ENCODE peak calls at places on chromosomes 12 and 14, in four cellular contexts. One of them, this sample, is unnamed.

GRCh38 chr12:98084950-98085349 is 430.4 kb upstream of the TMPO start:
- DNase-seq in PC-9: no peak
- DNase-seq in A549: no peak
- DNase-seq in PC-3: no peak
- DNase-seq in this sample: no peak

GRCh38 chr12:124296916-124297351 is 2.0 kb downstream of the RFLNA start:
- DNase-seq in PC-9: no peak
- DNase-seq in A549: no peak
- DNase-seq in PC-3: no peak
- DNase-seq in this sample: no peak

GRCh38 chr14:99686557-99687283 is 2.6 kb downstream of the CYP46A1 start:
- DNase-seq in PC-9: no peak
- DNase-seq in A549: no peak
- DNase-seq in PC-3: no peak
- DNase-seq in this sample: no peak

GRCh38 chr12:47817272-47818006 is 2.3 kb downstream of the HDAC7 start:
- DNase-seq in PC-9: no peak
- DNase-seq in A549: peak; percentile 23
- DNase-seq in PC-3: no peak
- DNase-seq in this sample: no peak

GRCh38 chr12:3553681-3554546 is 62.9 kb downstream of the PRMT8 start:
- DNase-seq in PC-9: no peak
- DNase-seq in A549: no peak
- DNase-seq in PC-3: no peak
- DNase-seq in this sample: no peak

GRCh38 chr12:2236501-2237294 is 183.9 kb downstream of the CACNA1C start:
- DNase-seq in PC-9: no peak
- DNase-seq in A549: no peak
- DNase-seq in PC-3: no peak
- DNase-seq in this sample: no peak

GRCh38 chr12:100267603-100268281 is 765 bp downstream of the SCYL2 start:
- DNase-seq in PC-9: no peak
- DNase-seq in A549: no peak
- DNase-seq in PC-3: peak; percentile 30
- DNase-seq in this sample: no peak

GRCh38 chr12:65948320-65949008 is 124.2 kb downstream of the HMGA2 start:
- DNase-seq in PC-9: peak; percentile 81
- DNase-seq in A549: peak; percentile 18
- DNase-seq in PC-3: peak; percentile 98
- DNase-seq in this sample: peak; percentile 65

GRCh38 chr12:89770391-89770790 is 61.8 kb upstream of the ATP2B1 start:
- DNase-seq in PC-9: no peak
- DNase-seq in A549: no peak
- DNase-seq in PC-3: peak; percentile 18
- DNase-seq in this sample: no peak

GRCh38 chr12:122891661-122892525 is 4.0 kb downstream of the VPS37B start:
- DNase-seq in PC-9: no peak
- DNase-seq in A549: no peak
- DNase-seq in PC-3: peak; percentile 88
- DNase-seq in this sample: no peak

GRCh38 chr12:132560831-132561783 is 49.3 kb downstream of the LRCOL1 start:
- DNase-seq in PC-9: peak; percentile 79
- DNase-seq in A549: peak; percentile 89
- DNase-seq in PC-3: peak; percentile 80
- DNase-seq in this sample: no peak

GRCh38 chr14:100019156-100019882 is 45.9 kb upstream of the EVL start:
- DNase-seq in PC-9: no peak
- DNase-seq in A549: peak; percentile 29
- DNase-seq in PC-3: no peak
- DNase-seq in this sample: no peak

GRCh38 chr12:24191117-24191516 is 241.6 kb upstream of the SOX5 start:
- DNase-seq in PC-9: no peak
- DNase-seq in A549: no peak
- DNase-seq in PC-3: no peak
- DNase-seq in this sample: no peak

GRCh38 chr12:6871052-6871957 is 1.8 kb downstream of the SPSB2 start:
- DNase-seq in PC-9: peak; percentile 82
- DNase-seq in A549: peak; percentile 76
- DNase-seq in PC-3: peak; percentile 69
- DNase-seq in this sample: no peak

GRCh38 chr12:72602616-72603015 is 330.4 kb downstream of the TRHDE start:
- DNase-seq in PC-9: no peak
- DNase-seq in A549: no peak
- DNase-seq in PC-3: no peak
- DNase-seq in this sample: no peak

GRCh38 chr12:49636979-49637378 is 13.6 kb downstream of the PRPF40B start:
- DNase-seq in PC-9: peak; percentile 33
- DNase-seq in A549: peak; percentile 81
- DNase-seq in PC-3: peak; percentile 65
- DNase-seq in this sample: no peak

GRCh38 chr14:46034305-46034704 is 617.3 kb downstream of the RPL10L start:
- DNase-seq in PC-9: no peak
- DNase-seq in A549: no peak
- DNase-seq in PC-3: no peak
- DNase-seq in this sample: no peak

GRCh38 chr12:99960312-99960711 is 24.4 kb downstream of the ANKS1B start:
- DNase-seq in PC-9: no peak
- DNase-seq in A549: no peak
- DNase-seq in PC-3: peak; percentile 46
- DNase-seq in this sample: no peak

GRCh38 chr12:74780458-74781241 is 243.0 kb downstream of the ATXN7L3B start:
- DNase-seq in PC-9: no peak
- DNase-seq in A549: no peak
- DNase-seq in PC-3: peak; percentile 38
- DNase-seq in this sample: no peak

GRCh38 chr14:62696261-62696968 is 348.8 kb downstream of the KCNH5 start:
- DNase-seq in PC-9: no peak
- DNase-seq in A549: no peak
- DNase-seq in PC-3: no peak
- DNase-seq in this sample: no peak

GRCh38 chr12:14954269-14954668 is 7.1 kb downstream of the ARHGDIB start:
- DNase-seq in PC-9: peak; percentile 40
- DNase-seq in A549: no peak
- DNase-seq in PC-3: no peak
- DNase-seq in this sample: no peak
- H3K4me1 ChIP-seq in PC-9: peaks cover 73% of the 10 kb centered on the region
- H3K4me1 ChIP-seq in A549: peaks cover 22% of the 10 kb centered on the region
- H3K4me1 ChIP-seq in PC-3: peaks cover 34% of the 10 kb centered on the region
- H3K4me1 ChIP-seq in this sample: no peaks in the 10 kb centered on the region

GRCh38 chr12:53667080-53667479 is 8.8 kb downstream of the ATP5MC2 start:
- DNase-seq in PC-9: no peak
- DNase-seq in A549: no peak
- DNase-seq in PC-3: no peak
- DNase-seq in this sample: no peak
- H3K4me1 ChIP-seq in PC-9: no peaks in the 10 kb centered on the region
- H3K4me1 ChIP-seq in A549: peaks cover 4% of the 10 kb centered on the region
- H3K4me1 ChIP-seq in PC-3: no peaks in the 10 kb centered on the region
- H3K4me1 ChIP-seq in this sample: no peaks in the 10 kb centered on the region

GRCh38 chr12:87231818-87232217 is 797.4 kb downstream of the C12orf50 start:
- DNase-seq in PC-9: no peak
- DNase-seq in A549: no peak
- DNase-seq in PC-3: no peak
- DNase-seq in this sample: no peak

DNA sequence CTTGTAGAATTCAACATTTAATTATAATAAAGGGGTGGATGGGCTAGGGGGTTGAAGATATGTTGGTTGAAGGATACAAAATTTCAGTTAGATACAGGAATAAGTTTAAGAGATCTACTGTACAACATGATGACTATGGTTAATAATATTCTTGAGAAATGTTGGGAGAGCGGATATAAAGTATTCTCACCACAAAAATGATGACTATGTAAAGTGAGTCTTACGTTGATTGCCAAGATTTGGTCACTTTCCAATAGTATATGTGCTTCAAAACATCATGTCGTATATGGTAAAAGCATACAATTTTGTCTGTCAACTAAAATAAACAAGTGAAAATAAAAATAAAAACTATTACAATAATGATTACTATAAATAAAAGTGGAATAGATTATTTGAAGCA is 802.0 kb downstream of the C12orf50 start:
- DNase-seq in PC-9: no peak
- DNase-seq in A549: no peak
- DNase-seq in PC-3: no peak
- DNase-seq in this sample: no peak
- H3K4me1 ChIP-seq in PC-9: no peaks in the 10 kb centered on the region
- H3K4me1 ChIP-seq in A549: no peaks in the 10 kb centered on the region
- H3K4me1 ChIP-seq in PC-3: no peaks in the 10 kb centered on the region
- H3K4me1 ChIP-seq in this sample: no peaks in the 10 kb centered on the region

GRCh38 chr14:68817513-68818212 is 24.8 kb upstream of the ZFP36L1 start:
- DNase-seq in PC-9: no peak
- DNase-seq in A549: no peak
- DNase-seq in PC-3: no peak
- DNase-seq in this sample: no peak
- H3K4me1 ChIP-seq in PC-9: peaks cover 50% of the 10 kb centered on the region
- H3K4me1 ChIP-seq in A549: peaks cover 47% of the 10 kb centered on the region
- H3K4me1 ChIP-seq in PC-3: peaks cover 22% of the 10 kb centered on the region
- H3K4me1 ChIP-seq in this sample: peaks cover 26% of the 10 kb centered on the region

GRCh38 chr14:91395466-91395865 is 22.2 kb downstream of the CCDC88C start:
- DNase-seq in PC-9: no peak
- DNase-seq in A549: no peak
- DNase-seq in PC-3: no peak
- DNase-seq in this sample: no peak
- H3K4me1 ChIP-seq in PC-9: no peaks in the 10 kb centered on the region
- H3K4me1 ChIP-seq in A549: no peaks in the 10 kb centered on the region
- H3K4me1 ChIP-seq in PC-3: peaks cover 2% of the 10 kb centered on the region
- H3K4me1 ChIP-seq in this sample: peaks cover 37% of the 10 kb centered on the region